ENCODE peak calls at places on chromosomes 2 and 18, in nine cellular contexts. W is HS-27A; O is MCF 10A; M is nephron progenitor cell; P is germinal center; U is NCI-H1436; Y is effector memory CD8-positive, alpha-beta T cell; X is BJ; N is endothelial cell. F is an unnamed sample.

GRCh38 chr18:23092121-23092520 is 43.2 kb upstream of the CABLES1 start:
- DNase-seq in Y (no peak), P (no peak), U (no peak), M (no peak), O (no peak), X (no peak), W (no peak), N (no peak), F (no peak)

GRCh38 chr2:84495539-84496146 is 20.7 kb upstream of the DNAH6 start:
- DNase-seq in U (peak; percentile 32), W (peak; percentile 77), O (peak; percentile 72), N (peak; percentile 23), Y (peak; percentile 55), P (peak; percentile 21), X (peak; percentile 26), M (peak; percentile 12), F (peak; percentile 78)

GRCh38 chr2:230472619-230473018 is 56.6 kb downstream of the SP100 start:
- DNase-seq in P (no peak), X (peak; percentile 3), W (no peak), O (peak; percentile 69), U (no peak), N (no peak), M (no peak), Y (no peak), F (peak; percentile 44)

GRCh38 chr18:51195086-51195601 is 2.3 kb downstream of the MEX3C start:
- DNase-seq in X (no peak), Y (no peak), U (no peak), M (no peak), N (no peak), W (no peak), P (no peak), O (peak; percentile 11), F (no peak)

GRCh38 chr2:171241771-171242170 is 81.1 kb upstream of the TLK1 start:
- DNase-seq in M (no peak), N (no peak), P (no peak), Y (no peak), X (no peak), O (no peak), U (no peak), W (no peak), F (no peak)

GRCh38 chr2:230416061-230416721 is at the start of gene SP100:
- DNase-seq in X (peak; percentile 44), W (no peak), U (no peak), M (no peak), Y (peak; percentile 67), O (peak; percentile 86), N (no peak), P (peak; percentile 78), F (peak; percentile 87)

GRCh38 chr2:128322651-128323491 is 4.2 kb upstream of the HS6ST1 start:
- DNase-seq in X (no peak), N (no peak), P (no peak), U (no peak), M (no peak), O (no peak), Y (no peak), W (no peak), F (no peak)

GRCh38 chr18:987325-988186 is 82.9 kb downstream of the ADCYAP1 start:
- DNase-seq in U (no peak), P (no peak), M (no peak), Y (no peak), X (peak; percentile 52), O (no peak), N (no peak), W (peak; percentile 69), F (no peak)

GRCh38 chr2:28074127-28074526 is 183.6 kb downstream of the BABAM2 start:
- DNase-seq in U (no peak), O (no peak), M (no peak), P (no peak), Y (no peak), X (no peak), W (no peak), N (no peak), F (no peak)

GRCh38 chr2:128803222-128803621 is 484.6 kb upstream of the HS6ST1 start:
- DNase-seq in U (no peak), M (no peak), N (no peak), P (no peak), X (no peak), W (no peak), Y (no peak), O (no peak), F (no peak)

GRCh38 chr2:75100011-75100680 is 99.2 kb downstream of the TACR1 start:
- DNase-seq in X (peak; percentile 80), Y (no peak), U (peak; percentile 50), W (peak; percentile 85), N (no peak), P (no peak), M (no peak), O (peak; percentile 46), F (peak; percentile 29)

GRCh38 chr2:207503234-207503633 is 26.5 kb upstream of the CREB1 start:
- DNase-seq in O (no peak), U (no peak), X (no peak), Y (no peak), N (no peak), P (no peak), M (no peak), W (no peak), F (no peak)

GRCh38 chr2:1988594-1988993 is 244.3 kb upstream of the PXDN start:
- DNase-seq in W (no peak), M (no peak), X (no peak), U (no peak), P (no peak), O (no peak), Y (no peak), N (no peak), F (no peak)

GRCh38 chr18:26479686-26480079 is 68.7 kb downstream of the KCTD1 start:
- DNase-seq in U (no peak), P (no peak), X (no peak), N (no peak), O (no peak), M (no peak), Y (no peak), W (no peak), F (no peak)

GRCh38 chr2:38523728-38524437 is 78.8 kb downstream of the HNRNPLL start:
- DNase-seq in Y (no peak), U (no peak), W (no peak), M (no peak), X (no peak), O (no peak), P (no peak), N (no peak), F (peak; percentile 15)

GRCh38 chr2:178863856-178864620 is 56.8 kb upstream of the TTN start:
- DNase-seq in X (no peak), W (no peak), P (no peak), O (peak; percentile 58), U (no peak), Y (no peak), N (no peak), M (peak; percentile 8), F (peak; percentile 90)

GRCh38 chr2:43518182-43518581 is 77.7 kb downstream of the THADA start:
- DNase-seq in W (no peak), O (no peak), U (no peak), X (no peak), N (no peak), P (no peak), M (no peak), Y (no peak), F (no peak)

GRCh38 chr2:43314299-43314927 is 88.0 kb upstream of the ZFP36L2 start:
- DNase-seq in M (no peak), X (no peak), O (no peak), Y (no peak), W (no peak), P (no peak), N (no peak), U (no peak), F (no peak)

GRCh38 chr2:88061295-88061694 is 5.7 kb upstream of the KRCC1 start:
- DNase-seq in M (no peak), W (no peak), P (no peak), O (no peak), N (no peak), X (no peak), U (no peak), Y (no peak), F (no peak)

GRCh38 chr2:205660521-205661124 is 21.7 kb upstream of the NRP2 start:
- DNase-seq in Y (no peak), X (peak; percentile 86), P (no peak), W (peak; percentile 34), M (no peak), N (no peak), O (peak; percentile 68), U (no peak), F (no peak)

GRCh38 chr2:233413529-233414272 is 59.4 kb downstream of the DGKD start:
- DNase-seq in O (peak; percentile 93), M (no peak), Y (no peak), U (peak; percentile 30), P (no peak), W (peak; percentile 66), X (no peak), N (no peak), F (peak; percentile 38)

GRCh38 chr18:59268722-59269562 is 4.3 kb downstream of the RAX start:
- DNase-seq in W (no peak), N (peak; percentile 81), P (peak; percentile 71), M (peak; percentile 87), Y (no peak), U (no peak), O (no peak), X (no peak), F (no peak)

GRCh38 chr2:154698789-154699559 is 479 bp downstream of the KCNJ3 start:
- DNase-seq in M (no peak), Y (no peak), O (no peak), W (no peak), P (no peak), X (no peak), U (no peak), N (no peak), F (no peak)

F was measured in RKO.